ENCODE peak calls at places on chromosomes 7 and 10, in nine cellular contexts. H, B, E, Y, S, O, T, X and M are unnamed samples.

GRCh38 chr10:3873728-3874461 is 88.9 kb upstream of the KLF6 start:
- DNase-seq in H (no peak), B (no peak), E (no peak), Y (no peak), S (peak; percentile 39), O (peak; percentile 59), T (no peak), X (no peak), M (no peak)

GRCh38 chr10:70939397-70939796 is 51.0 kb upstream of the PCBD1 start:
- DNase-seq in H (no peak), B (no peak), E (no peak), Y (no peak), S (no peak), O (no peak), T (no peak), X (no peak), M (no peak)

GRCh38 chr7:2567663-2568238 is 9.0 kb downstream of the IQCE start:
- DNase-seq in H (no peak), B (no peak), E (no peak), Y (no peak), S (no peak), O (no peak), T (no peak), X (no peak), M (no peak)

GRCh38 chr7:50706469-50706937 is 76.2 kb downstream of the GRB10 start:
- DNase-seq in H (no peak), B (no peak), E (no peak), Y (no peak), S (no peak), O (no peak), T (no peak), X (no peak), M (no peak)

GRCh38 chr7:35537067-35538023 is 157.6 kb downstream of the HERPUD2 start:
- DNase-seq in H (peak; percentile 50), B (peak; percentile 75), E (peak; percentile 87), Y (peak; percentile 77), S (peak; percentile 86), O (peak; percentile 33), T (peak; percentile 85), X (peak; percentile 71), M (peak; percentile 86)

GRCh38 chr10:115948415-115948814 is 324.6 kb downstream of the GFRA1 start:
- DNase-seq in H (no peak), B (no peak), E (no peak), Y (no peak), S (no peak), O (peak; percentile 41), T (no peak), X (no peak), M (no peak)

GRCh38 chr7:2613926-2614613 is 17.7 kb upstream of the TTYH3 start:
- DNase-seq in H (no peak), B (no peak), E (no peak), Y (no peak), S (no peak), O (no peak), T (peak; percentile 63), X (peak; percentile 75), M (no peak)

GRCh38 chr10:125495386-125495785 is 187.6 kb downstream of the TEX36 start:
- DNase-seq in H (no peak), B (no peak), E (no peak), Y (no peak), S (no peak), O (no peak), T (no peak), X (no peak), M (no peak)

GRCh38 chr10:118725784-118726507 is 28.8 kb downstream of the CACUL1 start:
- DNase-seq in H (no peak), B (no peak), E (no peak), Y (no peak), S (no peak), O (peak; percentile 16), T (no peak), X (no peak), M (no peak)

GRCh38 chr10:108090476-108091215 is 926.1 kb upstream of the SORCS1 start:
- DNase-seq in H (no peak), B (no peak), E (no peak), Y (no peak), S (no peak), O (no peak), T (no peak), X (no peak), M (no peak)

GRCh38 chr10:108097258-108097657 is 932.8 kb upstream of the SORCS1 start:
- DNase-seq in H (no peak), B (no peak), E (no peak), Y (no peak), S (no peak), O (no peak), T (no peak), X (no peak), M (no peak)

GRCh38 chr10:108095932-108096925 is 931.7 kb upstream of the SORCS1 start:
- DNase-seq in H (no peak), B (no peak), E (no peak), Y (no peak), S (no peak), O (no peak), T (no peak), X (no peak), M (no peak)
- H3K9me3 ChIP-seq in H (no peaks in the 10 kb centered on the region), B (no peaks in the 10 kb centered on the region), E (no peaks in the 10 kb centered on the region), Y (no peaks in the 10 kb centered on the region), S (no peaks in the 10 kb centered on the region), O (peaks cover 5% of the 10 kb centered on the region), T (no peaks in the 10 kb centered on the region), X (no peaks in the 10 kb centered on the region), M (no peaks in the 10 kb centered on the region)

DNA sequence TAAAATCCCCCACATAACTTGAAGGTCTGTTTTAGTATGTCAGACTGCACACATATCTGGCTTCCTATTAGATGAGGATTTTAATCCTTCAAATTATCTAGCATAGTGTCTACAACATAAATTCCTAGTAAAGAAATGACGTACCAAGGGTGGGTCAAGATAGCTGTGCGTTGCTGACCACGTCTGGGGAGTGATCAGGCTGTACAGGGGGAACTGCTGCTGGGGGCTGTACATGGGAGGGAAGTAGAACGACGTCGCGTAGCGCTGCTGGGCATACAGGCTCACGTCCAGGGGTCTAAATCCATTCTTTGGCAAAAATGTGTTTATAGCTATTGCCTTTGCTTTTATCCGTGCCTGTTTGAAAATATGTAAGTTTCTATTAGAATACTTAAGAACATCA is 102.3 kb downstream of the LARP4B start:
- DNase-seq in H (no peak), B (no peak), E (no peak), Y (no peak), S (no peak), O (no peak), T (no peak), X (no peak), M (no peak)
- H3K9me3 ChIP-seq in H (no peaks in the 10 kb centered on the region), B (no peaks in the 10 kb centered on the region), E (no peaks in the 10 kb centered on the region), Y (no peaks in the 10 kb centered on the region), S (no peaks in the 10 kb centered on the region), O (no peaks in the 10 kb centered on the region), T (no peaks in the 10 kb centered on the region), X (no peaks in the 10 kb centered on the region), M (no peaks in the 10 kb centered on the region)

DNA sequence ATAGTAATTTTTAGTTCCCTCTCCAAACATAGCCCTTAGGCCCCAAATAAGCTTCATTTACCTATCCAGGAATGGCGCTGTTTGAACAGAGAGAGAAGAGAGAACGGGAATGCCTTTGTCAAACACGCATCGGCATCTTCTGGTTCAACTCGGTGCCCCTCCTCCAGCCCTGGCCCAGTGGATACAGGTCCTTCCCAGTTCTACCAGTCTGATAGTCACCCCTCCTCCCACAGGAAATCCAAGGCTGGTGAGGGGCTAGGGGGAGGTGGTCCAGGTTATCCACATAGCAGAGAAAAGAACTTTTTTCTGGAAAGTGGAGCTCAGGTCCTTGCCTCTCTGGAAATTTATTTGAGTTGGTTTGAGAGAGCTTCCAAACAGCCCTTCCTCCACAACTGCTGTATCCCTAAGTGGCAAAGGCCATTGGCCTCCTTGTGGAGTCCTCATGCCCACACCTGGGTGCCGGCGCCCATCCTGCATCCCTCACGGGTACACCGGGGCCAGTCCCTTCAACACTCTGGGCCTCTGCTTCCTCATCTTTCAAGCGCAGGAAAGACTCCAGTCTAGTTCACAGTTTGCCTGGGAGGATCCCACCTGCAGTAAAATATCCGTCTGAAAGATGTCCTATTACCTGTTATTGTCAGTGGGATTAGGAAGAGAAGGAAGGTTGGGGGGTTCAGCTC is 287.4 kb downstream of the CELF2 start:
- DNase-seq in H (no peak), B (no peak), E (no peak), Y (no peak), S (no peak), O (no peak), T (no peak), X (no peak), M (no peak)
- H3K9me3 ChIP-seq in H (no peaks in the 10 kb centered on the region), B (peaks cover 15% of the 10 kb centered on the region), E (peaks cover 23% of the 10 kb centered on the region), Y (no peaks in the 10 kb centered on the region), S (no peaks in the 10 kb centered on the region), O (peaks cover 3% of the 10 kb centered on the region), T (no peaks in the 10 kb centered on the region), X (peaks cover 15% of the 10 kb centered on the region), M (no peaks in the 10 kb centered on the region)

DNA sequence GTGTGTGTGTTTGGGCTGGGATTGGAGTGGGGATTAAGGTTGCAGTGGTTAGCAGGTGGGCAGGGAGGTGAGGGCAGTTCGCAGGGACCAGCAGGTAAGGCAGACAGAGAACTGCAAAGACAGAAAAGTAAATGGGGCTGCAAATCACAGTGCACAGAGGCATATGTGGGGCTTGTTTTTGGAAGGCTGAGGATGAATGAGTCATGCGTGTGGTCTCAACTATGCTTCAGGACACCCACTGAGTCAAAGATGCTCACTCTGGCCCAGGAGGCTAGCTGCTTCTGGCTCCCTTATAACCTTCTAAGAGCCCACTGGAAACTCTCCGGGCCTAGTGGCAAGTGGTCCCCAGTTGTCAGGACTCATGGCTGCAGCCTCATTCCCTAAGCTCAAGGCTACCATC is 118.2 kb downstream of the ZNF248 start:
- DNase-seq in H (no peak), B (no peak), E (no peak), Y (no peak), S (no peak), O (no peak), T (no peak), X (no peak), M (no peak)
- H3K9me3 ChIP-seq in H (no peaks in the 10 kb centered on the region), B (no peaks in the 10 kb centered on the region), E (peaks cover 7% of the 10 kb centered on the region), Y (no peaks in the 10 kb centered on the region), S (no peaks in the 10 kb centered on the region), O (peaks cover 5% of the 10 kb centered on the region), T (no peaks in the 10 kb centered on the region), X (peaks cover 19% of the 10 kb centered on the region), M (no peaks in the 10 kb centered on the region)

GRCh38 chr10:131573256-131574215 is 262.0 kb upstream of the TCERG1L start:
- DNase-seq in H (no peak), B (no peak), E (no peak), Y (peak; percentile 7), S (no peak), O (no peak), T (no peak), X (no peak), M (no peak)
- H3K9me3 ChIP-seq in H (no peaks in the 10 kb centered on the region), B (no peaks in the 10 kb centered on the region), E (peaks cover 6% of the 10 kb centered on the region), Y (no peaks in the 10 kb centered on the region), S (no peaks in the 10 kb centered on the region), O (peaks cover 8% of the 10 kb centered on the region), T (no peaks in the 10 kb centered on the region), X (no peaks in the 10 kb centered on the region), M (no peaks in the 10 kb centered on the region)

GRCh38 chr7:158356454-158356853 is 231.2 kb downstream of the PTPRN2 start:
- DNase-seq in H (no peak), B (no peak), E (no peak), Y (no peak), S (no peak), O (no peak), T (no peak), X (peak; percentile 5), M (no peak)
- H3K9me3 ChIP-seq in H (no peaks in the 10 kb centered on the region), B (peaks cover 7% of the 10 kb centered on the region), E (peaks cover 5% of the 10 kb centered on the region), Y (no peaks in the 10 kb centered on the region), S (no peaks in the 10 kb centered on the region), O (peaks cover 3% of the 10 kb centered on the region), T (no peaks in the 10 kb centered on the region), X (peaks cover 5% of the 10 kb centered on the region), M (no peaks in the 10 kb centered on the region)